ENCODE peak calls at places on chromosomes 5 and 9, in five cellular contexts. L, Y, W, I and X are unnamed samples.

GRCh38 chr9:89675403-89675771 is 70.6 kb downstream of the GADD45G start:
- DNase-seq in Y (no peak), I (no peak), W (peak; percentile 70), L (no peak), X (peak; percentile 55)

GRCh38 chr5:132506094-132506692 is 15.6 kb upstream of the IRF1 start:
- DNase-seq in W (no peak), Y (no peak), I (no peak), L (peak; percentile 62), X (no peak)

GRCh38 chr9:120625222-120625621 is 45.3 kb upstream of the CDK5RAP2 start:
- DNase-seq in W (no peak), I (no peak), L (no peak), Y (no peak), X (no peak)

GRCh38 chr5:37184748-37185364 is 64.3 kb downstream of the CPLANE1 start:
- DNase-seq in Y (no peak), W (no peak), L (peak; percentile 56), I (no peak), X (no peak)

GRCh38 chr9:33619666-33620404 is 95.8 kb downstream of the ANKRD18B start:
- DNase-seq in I (no peak), L (no peak), W (no peak), Y (no peak), X (no peak)

GRCh38 chr5:149638136-149638535 is 56.8 kb downstream of the ARHGEF37 start:
- DNase-seq in I (no peak), L (no peak), W (no peak), Y (no peak), X (no peak)

GRCh38 chr5:51983161-51983560 is 599.9 kb downstream of the ISL1 start:
- DNase-seq in L (no peak), Y (no peak), I (no peak), W (no peak), X (no peak)

GRCh38 chr9:107700902-107701301 is 211.3 kb upstream of the KLF4 start:
- DNase-seq in L (no peak), I (no peak), W (no peak), Y (no peak), X (no peak)

GRCh38 chr5:111755942-111756353 is 1.0 kb downstream of the NREP start:
- DNase-seq in Y (no peak), L (no peak), I (no peak), W (no peak), X (no peak)

GRCh38 chr5:27308151-27308550 is 269.8 kb upstream of the CDH9 start:
- DNase-seq in Y (no peak), L (no peak), I (no peak), W (no peak), X (no peak)

GRCh38 chr5:122774861-122775712 is at the start of gene SNX2:
- DNase-seq in L (peak; percentile 92), I (peak; percentile 94), Y (peak; percentile 92), W (peak; percentile 91), X (peak; percentile 91)
- TF ChIP-seq CTCF in L (no peak), I (no peak), Y (no peak), W (no peak), X (peak; percentile 30)

DNA sequence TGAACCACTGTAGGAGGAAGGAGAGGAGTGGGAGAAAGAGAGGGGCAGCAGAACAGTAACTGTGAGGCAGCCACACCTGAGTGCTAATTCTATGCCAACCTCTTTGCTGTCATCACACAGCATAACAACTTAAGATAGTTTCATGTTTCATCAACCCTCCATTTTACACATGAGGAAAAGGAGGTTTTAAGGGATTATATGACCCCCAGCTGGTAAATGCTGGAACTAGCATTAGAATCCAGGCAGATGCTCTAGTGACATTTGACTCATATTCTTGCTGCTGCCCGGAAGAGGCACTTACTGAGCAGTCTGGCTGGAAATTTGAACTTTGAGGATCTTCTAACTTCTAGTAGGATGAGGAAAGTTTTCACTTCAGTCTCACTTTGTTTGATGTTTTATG is 24.1 kb upstream of the VLDLR start:
- DNase-seq in Y (no peak), I (no peak), L (no peak), W (no peak), X (no peak)
- TF ChIP-seq CTCF in Y (no peak), I (no peak), L (no peak), W (no peak), X (no peak)

GRCh38 chr5:95959964-95960801 is 1.5 kb downstream of the ELL2 start:
- DNase-seq in L (no peak), W (peak; percentile 25), Y (no peak), I (no peak), X (no peak)

GRCh38 chr5:95962475-95962773 is 773 bp upstream of the ELL2 start:
- DNase-seq in L (no peak), Y (no peak), W (no peak), I (no peak), X (no peak)

GRCh38 chr5:95960802-95961616 is 642 bp downstream of the ELL2 start:
- DNase-seq in W (peak; percentile 78), L (peak; percentile 82), Y (peak; percentile 82), I (peak; percentile 35), X (peak; percentile 63)

GRCh38 chr5:95962785-95963184 is 1.1 kb upstream of the ELL2 start:
- DNase-seq in W (no peak), Y (peak; percentile 72), L (no peak), I (no peak), X (no peak)

DNA sequence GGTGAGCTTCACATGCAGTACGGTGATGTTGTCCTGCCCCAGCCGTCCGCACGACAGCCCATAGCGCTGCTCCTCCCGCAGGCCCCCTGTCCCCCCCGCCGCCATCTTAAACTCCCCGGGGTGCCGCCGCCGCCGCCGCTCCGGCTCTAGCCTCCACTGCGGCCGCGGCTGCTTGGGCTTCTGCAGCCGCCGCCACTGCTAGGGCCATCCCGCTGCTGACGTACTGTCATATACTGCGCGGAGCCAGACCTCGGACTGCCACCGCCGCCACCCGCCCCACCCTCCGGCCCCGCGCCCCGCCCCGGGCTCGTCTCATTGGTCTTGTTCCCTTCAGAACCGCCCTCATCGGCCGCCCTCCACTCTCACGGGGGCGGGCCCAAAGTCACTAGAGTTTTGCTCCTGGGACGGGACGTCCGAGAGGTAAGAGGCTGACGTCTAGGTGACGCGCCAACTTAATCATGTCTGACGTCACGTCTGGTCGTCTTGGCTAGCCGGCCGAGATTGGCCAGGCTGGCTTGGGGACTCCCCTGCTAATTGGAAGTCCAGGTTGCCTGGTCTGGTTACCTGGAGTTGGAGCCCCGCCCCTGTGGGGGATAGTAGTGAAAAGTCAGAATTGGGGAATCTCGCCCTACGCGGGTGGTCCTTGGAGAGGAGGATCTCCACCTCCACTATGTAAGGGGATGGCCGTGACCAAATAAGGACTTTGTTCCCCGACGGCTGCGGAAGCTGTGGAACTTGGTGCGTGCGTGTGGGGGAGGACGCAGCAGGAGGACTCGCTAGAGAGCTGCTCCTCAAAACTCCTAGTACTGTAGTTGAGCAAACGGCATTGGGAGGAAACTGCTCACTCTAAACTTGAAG is at the start of gene ELL2:
- DNase-seq in L (peak; percentile 95), Y (peak; percentile 98), I (peak; percentile 98), W (peak; percentile 97), X (peak; percentile 98)
- TF ChIP-seq CTCF in L (no peak), Y (no peak), I (no peak), W (no peak), X (no peak)

DNA sequence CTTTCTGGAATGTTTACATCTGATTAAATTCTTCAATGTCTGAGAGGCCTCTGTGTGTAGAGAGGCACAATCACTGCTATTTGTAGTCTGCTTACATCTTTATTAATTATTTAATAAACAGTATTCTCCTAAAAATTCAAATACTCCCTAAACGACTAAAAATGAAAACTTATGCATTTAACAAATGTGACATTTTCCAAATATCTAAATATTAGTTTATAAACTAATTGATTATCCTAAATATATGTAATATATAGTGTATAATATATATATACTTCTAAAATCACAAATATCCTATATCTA is 57.7 kb upstream of the ZBED3 start:
- DNase-seq in Y (no peak), L (no peak), W (no peak), I (no peak), X (no peak)
- TF ChIP-seq CTCF in Y (no peak), L (no peak), W (no peak), I (no peak), X (peak; percentile 36)

GRCh38 chr5:167593706-167594105 is 697.7 kb upstream of the WWC1 start:
- DNase-seq in Y (no peak), W (no peak), I (no peak), L (no peak), X (no peak)
- TF ChIP-seq CTCF in Y (no peak), W (no peak), I (no peak), L (no peak), X (no peak)

DNA sequence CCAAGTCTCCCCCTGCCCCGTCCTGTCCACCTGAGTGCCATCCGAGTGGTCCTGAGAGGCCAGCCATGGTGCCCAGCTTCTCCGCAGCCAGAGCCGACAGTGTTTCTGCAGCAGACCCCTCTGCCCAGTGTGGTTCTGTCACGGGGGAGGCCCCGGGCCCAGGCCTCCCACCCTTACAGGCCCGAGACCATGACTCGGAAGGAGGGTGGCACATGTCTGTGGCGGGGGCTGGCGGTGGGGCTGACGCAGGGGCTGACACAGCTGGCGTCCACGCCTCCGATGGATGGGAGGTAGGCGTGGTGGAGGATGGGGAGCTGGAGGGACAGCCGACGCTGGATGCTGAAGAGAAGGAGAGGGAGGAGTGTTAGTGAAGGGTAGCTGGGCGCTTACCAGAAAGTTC is 35.0 kb upstream of the TBC1D2 start:
- DNase-seq in Y (no peak), L (no peak), I (no peak), W (no peak), X (no peak)
- TF ChIP-seq CTCF in Y (no peak), L (no peak), I (no peak), W (no peak), X (no peak)

GRCh38 chr9:116589392-116590354 is 97.4 kb upstream of the TRIM32 start:
- DNase-seq in W (no peak), L (peak; percentile 44), I (no peak), Y (peak; percentile 64), X (no peak)
- TF ChIP-seq CTCF in W (peak; percentile 47), L (peak; percentile 20), I (peak; percentile 13), Y (peak; percentile 71), X (peak; percentile 19)